ENCODE peak calls at places on chromosomes 11 and 22, in seven cellular contexts. G, M, D, N, L, X and Q are unnamed samples.

GRCh38 chr11:103108933-103109817 is at the start of gene DYNC2H1:
- DNase-seq in N (peak; percentile 99), L (peak; percentile 81), D (peak; percentile 92), G (peak; percentile 97), M (peak; percentile 91), X (peak; percentile 87), Q (peak; percentile 78)

GRCh38 chr11:94960488-94960887 is 12.9 kb downstream of the CWC15 start:
- DNase-seq in N (no peak), D (no peak), L (no peak), M (no peak), X (no peak), G (no peak), Q (no peak)

GRCh38 chr11:68480193-68480592 is 19.6 kb downstream of the PPP6R3 start:
- DNase-seq in N (no peak), X (no peak), L (no peak), D (no peak), M (no peak), G (no peak), Q (no peak)

GRCh38 chr22:42608481-42609361 is 6.0 kb downstream of the POLDIP3 start:
- DNase-seq in X (no peak), M (peak; percentile 76), L (no peak), D (no peak), G (peak; percentile 58), N (peak; percentile 14), Q (no peak)

GRCh38 chr11:101345891-101346290 is 216.3 kb upstream of the PGR start:
- DNase-seq in L (no peak), N (no peak), X (no peak), G (no peak), M (no peak), D (no peak), Q (no peak)

GRCh38 chr22:33565580-33565995 is 354.7 kb downstream of the LARGE1 start:
- DNase-seq in X (peak; percentile 36), L (no peak), D (no peak), M (no peak), G (no peak), N (no peak), Q (no peak)

GRCh38 chr11:124673333-124674167 is at the start of the genes SIAE and SPA17:
- DNase-seq in L (peak; percentile 77), D (peak; percentile 88), G (peak; percentile 98), N (peak; percentile 94), X (peak; percentile 95), M (peak; percentile 95), Q (peak; percentile 79)

GRCh38 chr22:32823024-32823730 is 21.7 kb downstream of the TIMP3 start:
- DNase-seq in L (no peak), D (no peak), N (peak; percentile 29), G (peak; percentile 91), M (peak; percentile 44), X (no peak), Q (no peak)

GRCh38 chr11:72587696-72588095 is 86.5 kb downstream of the PDE2A start:
- DNase-seq in X (no peak), D (no peak), G (no peak), N (no peak), L (no peak), M (no peak), Q (no peak)

GRCh38 chr11:3781423-3781822 is 15.9 kb downstream of the NUP98 start:
- DNase-seq in D (no peak), M (peak; percentile 55), L (no peak), X (no peak), G (no peak), N (peak; percentile 50), Q (no peak)

GRCh38 chr11:133724116-133724515 is 121.2 kb downstream of the SPATA19 start:
- DNase-seq in D (no peak), L (no peak), X (no peak), M (no peak), G (no peak), N (no peak), Q (no peak)

GRCh38 chr11:8098361-8098760 is 17.4 kb downstream of the TUB start:
- DNase-seq in G (peak; percentile 78), N (peak; percentile 19), X (no peak), D (peak; percentile 40), L (no peak), M (peak; percentile 77), Q (no peak)

GRCh38 chr11:31689559-31689958 is 121.6 kb downstream of the PAX6 start:
- DNase-seq in G (no peak), D (no peak), L (no peak), X (no peak), N (no peak), M (no peak), Q (no peak)

GRCh38 chr11:74182635-74183034 is 11.5 kb downstream of the PPME1 start:
- DNase-seq in L (no peak), D (no peak), N (peak; percentile 57), M (peak; percentile 25), X (no peak), G (no peak), Q (no peak)

GRCh38 chr11:365831-366230 is 3.5 kb upstream of the B4GALNT4 start:
- DNase-seq in M (no peak), N (no peak), G (no peak), D (no peak), L (no peak), X (no peak), Q (no peak)

GRCh38 chr11:367956-368413 is 1.3 kb upstream of the B4GALNT4 start:
- DNase-seq in M (no peak), G (peak; percentile 65), L (no peak), N (no peak), X (no peak), D (no peak), Q (no peak)

GRCh38 chr11:362642-363442 is 6.5 kb upstream of the B4GALNT4 start:
- DNase-seq in M (no peak), X (no peak), G (no peak), L (no peak), D (no peak), N (no peak), Q (no peak)

GRCh38 chr11:363948-364761 is 5.1 kb upstream of the B4GALNT4 start:
- DNase-seq in D (peak; percentile 79), G (peak; percentile 69), N (peak; percentile 85), X (no peak), M (no peak), L (peak; percentile 42), Q (peak; percentile 63)

DNA sequence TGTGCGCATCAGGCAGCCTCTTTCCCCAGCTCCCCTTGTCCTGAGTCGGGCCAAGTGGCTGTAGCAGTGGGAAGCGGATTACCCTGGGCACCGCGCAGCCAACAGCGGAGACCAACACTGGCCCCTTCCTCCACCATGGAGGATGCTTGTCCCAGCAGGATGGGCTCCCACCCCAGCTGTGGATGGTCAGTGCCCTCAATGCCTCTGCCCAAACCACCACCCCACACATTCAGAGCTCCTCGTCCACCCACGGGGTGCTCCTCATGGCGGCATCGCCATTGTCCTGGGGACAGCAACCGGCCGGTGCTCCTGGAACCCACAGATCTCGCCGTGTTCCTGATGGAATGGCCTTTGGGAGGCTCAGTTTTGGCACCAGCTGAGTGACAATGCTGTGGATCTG is 4.3 kb upstream of the B4GALNT4 start:
- DNase-seq in L (no peak), M (no peak), G (no peak), N (no peak), X (no peak), D (no peak), Q (no peak)
- H3K27ac ChIP-seq in L (no peak overlapping the region), M (no peak overlapping the region), G (no peak overlapping the region), N (no peak overlapping the region), X (no peak overlapping the region), D (no peak overlapping the region), Q (no peak overlapping the region)

DNA sequence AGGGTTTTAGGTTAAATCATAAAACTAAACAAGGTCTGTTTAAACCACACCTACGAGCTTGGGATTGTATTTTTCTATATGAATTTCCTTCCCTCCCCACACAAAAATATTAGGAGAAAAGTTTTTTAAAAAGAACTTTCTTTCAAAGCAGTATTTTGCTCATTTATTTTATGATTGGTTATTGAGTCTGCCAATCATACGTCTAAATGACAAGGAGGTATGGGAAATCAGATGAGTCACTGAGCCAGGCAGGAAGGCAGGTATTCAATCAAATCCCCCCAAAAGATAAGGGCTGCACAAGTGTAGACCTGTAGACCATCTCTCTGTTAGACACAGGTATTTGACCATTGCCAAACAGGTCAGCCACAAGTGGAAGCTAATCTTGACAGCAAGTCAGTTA is 440.1 kb upstream of the CCDC90B start:
- DNase-seq in N (no peak), M (no peak), G (peak; percentile 55), L (no peak), D (no peak), X (no peak), Q (no peak)
- H3K4me1 ChIP-seq in N (no peaks in the 10 kb centered on the region), M (no peaks in the 10 kb centered on the region), G (peaks cover 10% of the 10 kb centered on the region), L (no peaks in the 10 kb centered on the region), D (no peaks in the 10 kb centered on the region), X (peaks cover 17% of the 10 kb centered on the region), Q (no peaks in the 10 kb centered on the region)

GRCh38 chr11:57172031-57172430 is 9.7 kb upstream of the LRRC55 start:
- DNase-seq in M (no peak), D (no peak), N (peak; percentile 13), L (no peak), X (no peak), G (no peak), Q (no peak)

GRCh38 chr11:57179701-57180100 is 2.1 kb upstream of the LRRC55 start:
- DNase-seq in M (no peak), L (no peak), D (no peak), X (no peak), N (no peak), G (peak; percentile 40), Q (no peak)

GRCh38 chr11:57175478-57175877 is 6.3 kb upstream of the LRRC55 start:
- DNase-seq in N (no peak), M (no peak), X (no peak), G (no peak), D (no peak), L (no peak), Q (no peak)

GRCh38 chr11:57180141-57180561 is 1.6 kb upstream of the LRRC55 start:
- DNase-seq in M (no peak), D (no peak), N (no peak), X (no peak), G (peak; percentile 70), L (no peak), Q (no peak)

DNA sequence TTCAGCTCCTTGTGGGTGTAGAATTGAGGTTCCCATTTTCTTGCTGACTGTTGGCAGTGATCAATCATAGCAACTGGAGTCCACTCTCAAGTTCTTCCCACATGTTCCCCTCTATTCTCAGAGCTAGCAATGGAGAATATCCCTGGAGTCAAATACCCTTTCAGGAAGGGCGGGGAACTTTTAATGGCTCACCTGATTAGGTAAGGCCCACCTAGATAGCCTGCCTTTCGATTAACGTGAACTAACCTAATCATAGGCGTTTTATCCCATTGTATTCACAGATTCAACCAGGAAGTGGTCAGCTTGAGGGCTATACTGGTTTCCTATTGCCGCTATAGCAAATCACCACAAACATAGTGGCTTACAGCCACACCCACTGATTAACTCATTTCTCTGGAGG is 7.1 kb upstream of the LRRC55 start:
- DNase-seq in L (no peak), M (no peak), D (no peak), G (no peak), X (no peak), N (no peak), Q (no peak)
- H3K27ac ChIP-seq in L (no peak overlapping the region), M (no peak overlapping the region), D (no peak overlapping the region), G (no peak overlapping the region), X (no peak overlapping the region), N (no peak overlapping the region), Q (no peak overlapping the region)

GRCh38 chr11:126139541-126140091 is 71.8 kb downstream of the RPUSD4 start:
- DNase-seq in M (peak; percentile 53), L (no peak), G (peak; percentile 42), X (peak; percentile 53), N (no peak), D (no peak), Q (no peak)
- H3K4me1 ChIP-seq in M (peaks cover 18% of the 10 kb centered on the region), L (no peaks in the 10 kb centered on the region), G (peaks cover 4% of the 10 kb centered on the region), X (peaks cover 60% of the 10 kb centered on the region), N (peaks cover 4% of the 10 kb centered on the region), D (no peaks in the 10 kb centered on the region), Q (no peaks in the 10 kb centered on the region)